ENCODE peak calls at places on chromosome 2, in ten cellular contexts. S, L, U, C, H, F, I, W, Z and N are unnamed samples.

GRCh38 chr2:191617589-191617988 is 60.3 kb upstream of the NABP1 start:
- DNase-seq in S (no peak), L (no peak), U (no peak), C (no peak), H (peak; percentile 19), F (peak; percentile 72), I (no peak), W (no peak), Z (no peak), N (peak; percentile 71)

GRCh38 chr2:50098242-50098641 is 933.7 kb downstream of the NRXN1 start:
- DNase-seq in S (no peak), L (no peak), U (no peak), C (no peak), H (no peak), F (no peak), I (no peak), W (no peak), Z (no peak), N (no peak)

GRCh38 chr2:217650716-217651360 is 352.0 kb downstream of the TNS1 start:
- DNase-seq in S (peak; percentile 21), L (peak; percentile 66), U (peak; percentile 34), C (no peak), H (no peak), F (peak; percentile 36), I (no peak), W (peak; percentile 90), Z (peak; percentile 75), N (peak; percentile 82)

GRCh38 chr2:217103752-217104540 is 244.1 kb upstream of the TNP1 start:
- DNase-seq in S (peak; percentile 29), L (peak; percentile 76), U (no peak), C (no peak), H (no peak), F (no peak), I (no peak), W (peak; percentile 15), Z (peak; percentile 14), N (peak; percentile 90)

GRCh38 chr2:234747032-234747431 is 204.8 kb upstream of the SH3BP4 start:
- DNase-seq in S (no peak), L (peak; percentile 3), U (no peak), C (no peak), H (no peak), F (no peak), I (no peak), W (no peak), Z (no peak), N (no peak)

GRCh38 chr2:70777450-70777849 is 9.4 kb upstream of the ADD2 start:
- DNase-seq in S (no peak), L (peak; percentile 13), U (no peak), C (no peak), H (no peak), F (no peak), I (no peak), W (no peak), Z (no peak), N (peak; percentile 24)

GRCh38 chr2:160063266-160063665 is 851 bp upstream of the PLA2R1 start:
- DNase-seq in S (no peak), L (peak; percentile 21), U (no peak), C (no peak), H (no peak), F (no peak), I (no peak), W (peak; percentile 42), Z (peak; percentile 13), N (no peak)

GRCh38 chr2:47867205-47867604 is 39.1 kb downstream of the FBXO11 start:
- DNase-seq in S (no peak), L (peak; percentile 86), U (no peak), C (no peak), H (no peak), F (no peak), I (no peak), W (peak; percentile 5), Z (peak; percentile 87), N (peak; percentile 89)

GRCh38 chr2:240926516-240927389 is 20.6 kb downstream of the CROCC2 start:
- DNase-seq in S (no peak), L (peak; percentile 20), U (no peak), C (peak; percentile 23), H (no peak), F (peak; percentile 7), I (no peak), W (peak; percentile 60), Z (peak; percentile 50), N (no peak)

GRCh38 chr2:218289639-218290315 is 2.5 kb downstream of the TMBIM1 start:
- DNase-seq in S (no peak), L (no peak), U (no peak), C (no peak), H (no peak), F (no peak), I (no peak), W (peak; percentile 34), Z (peak; percentile 57), N (no peak)

GRCh38 chr2:217875556-217876252 is 127.1 kb downstream of the TNS1 start:
- DNase-seq in S (no peak), L (peak; percentile 8), U (no peak), C (no peak), H (no peak), F (no peak), I (no peak), W (no peak), Z (no peak), N (no peak)

GRCh38 chr2:154952346-154953010 is 254.0 kb downstream of the KCNJ3 start:
- DNase-seq in S (no peak), L (no peak), U (no peak), C (no peak), H (no peak), F (no peak), I (no peak), W (peak; percentile 79), Z (no peak), N (no peak)

GRCh38 chr2:19799881-19800780 is 101.7 kb downstream of the TTC32 start:
- DNase-seq in S (no peak), L (no peak), U (no peak), C (no peak), H (no peak), F (no peak), I (no peak), W (peak; percentile 88), Z (no peak), N (peak; percentile 62)

GRCh38 chr2:190717306-190717705 is 68.4 kb downstream of the NAB1 start:
- DNase-seq in S (no peak), L (peak; percentile 23), U (no peak), C (no peak), H (no peak), F (no peak), I (no peak), W (no peak), Z (no peak), N (no peak)

GRCh38 chr2:177298191-177298590 is 33.7 kb upstream of the NFE2L2 start:
- DNase-seq in S (no peak), L (no peak), U (no peak), C (no peak), H (no peak), F (no peak), I (no peak), W (no peak), Z (no peak), N (peak; percentile 79)

GRCh38 chr2:44150473-44150872 is 18.2 kb upstream of the PPM1B start:
- DNase-seq in S (no peak), L (no peak), U (no peak), C (no peak), H (no peak), F (no peak), I (no peak), W (no peak), Z (no peak), N (no peak)

GRCh38 chr2:30267161-30267568 is 35.8 kb downstream of the LBH start:
- DNase-seq in S (no peak), L (no peak), U (no peak), C (no peak), H (no peak), F (peak; percentile 38), I (no peak), W (no peak), Z (no peak), N (no peak)

GRCh38 chr2:169329669-169330554 is 32.4 kb downstream of the LRP2 start:
- DNase-seq in S (no peak), L (no peak), U (no peak), C (no peak), H (no peak), F (no peak), I (no peak), W (peak; percentile 50), Z (no peak), N (no peak)

GRCh38 chr2:141923657-141924056 is 207.2 kb downstream of the LRP1B start:
- DNase-seq in S (peak; percentile 23), L (peak; percentile 82), U (no peak), C (no peak), H (no peak), F (no peak), I (no peak), W (no peak), Z (no peak), N (no peak)

GRCh38 chr2:177484396-177484795 is 91.8 kb downstream of the AGPS start:
- DNase-seq in S (no peak), L (no peak), U (no peak), C (no peak), H (no peak), F (no peak), I (no peak), W (no peak), Z (no peak), N (no peak)

GRCh38 chr2:39530423-39530866 is 93.4 kb upstream of the MAP4K3 start:
- DNase-seq in S (no peak), L (peak; percentile 87), U (no peak), C (no peak), H (no peak), F (no peak), I (no peak), W (no peak), Z (peak; percentile 73), N (peak; percentile 61)

GRCh38 chr2:208671312-208671711 is 264.7 kb downstream of the PTH2R start:
- DNase-seq in S (no peak), L (no peak), U (no peak), C (no peak), H (no peak), F (no peak), I (no peak), W (no peak), Z (no peak), N (no peak)

GRCh38 chr2:210752532-210752931 is 196.1 kb downstream of the CPS1 start:
- DNase-seq in S (no peak), L (no peak), U (no peak), C (no peak), H (no peak), F (no peak), I (no peak), W (no peak), Z (no peak), N (no peak)